ENCODE peak calls at places on chromosome X, in seven cellular contexts. P is activated T-cell treated with anti-CD3 and anti-CD28 coated beads, Interleukin-2, amount 50 U/mL, for 72 hours; H is HFF-Myc; N is dorsolateral prefrontal cortex; I is anterior cingulate cortex; D is H9; F is CD8-positive, alpha-beta memory T cell. U is an unnamed sample.

GRCh38 chrX:133440797-133441163 is 25.5 kb upstream of the GPC4 start:
- DNase-seq in P (no peak), H (no peak), N (no peak), I (no peak), D (peak; percentile 53), F (no peak), U (no peak)

GRCh38 chrX:124256209-124256608 is 76.3 kb upstream of the TEX13D start:
- DNase-seq in P (no peak), H (peak; percentile 92), N (no peak), I (no peak), D (no peak), F (no peak), U (no peak)

GRCh38 chrX:18871161-18871880 is 112.6 kb downstream of the PHKA2 start:
- DNase-seq in P (no peak), H (no peak), N (no peak), I (no peak), D (no peak), F (no peak), U (no peak)

GRCh38 chrX:39508300-39508692 is 589.5 kb downstream of the BCOR start:
- DNase-seq in P (peak; percentile 9), H (no peak), N (no peak), I (no peak), D (no peak), F (no peak), U (no peak)

GRCh38 chrX:55488559-55489314 is 911 bp downstream of the USP51 start:
- DNase-seq in P (peak; percentile 60), H (no peak), N (peak; percentile 64), I (peak; percentile 68), D (peak; percentile 70), F (peak; percentile 69), U (peak; percentile 63)

GRCh38 chrX:132071260-132071659 is 48.2 kb downstream of the STK26 start:
- DNase-seq in P (no peak), H (no peak), N (no peak), I (no peak), D (no peak), F (no peak), U (no peak)

GRCh38 chrX:69152398-69152797 is 12.9 kb downstream of the PJA1 start:
- DNase-seq in P (no peak), H (no peak), N (peak; percentile 32), I (peak; percentile 10), D (peak; percentile 21), F (no peak), U (no peak)

GRCh38 chrX:38538134-38538533 is 23.2 kb upstream of the TSPAN7 start:
- DNase-seq in P (no peak), H (no peak), N (no peak), I (no peak), D (no peak), F (no peak), U (no peak)

GRCh38 chrX:153934473-153935325 is at the start of gene NAA10:
- DNase-seq in P (peak; percentile 73), H (no peak), N (peak; percentile 48), I (peak; percentile 57), D (peak; percentile 69), F (peak; percentile 53), U (peak; percentile 95)

GRCh38 chrX:141314441-141314840 is 72.1 kb upstream of the SPANXC start:
- DNase-seq in P (no peak), H (no peak), N (no peak), I (no peak), D (no peak), F (no peak), U (no peak)

GRCh38 chrX:51148848-51149247 is 183.8 kb upstream of the NUDT10 start:
- DNase-seq in P (no peak), H (no peak), N (no peak), I (peak; percentile 18), D (peak; percentile 60), F (no peak), U (no peak)

GRCh38 chrX:56025872-56026571 is 206.1 kb upstream of the KLF8 start:
- DNase-seq in P (no peak), H (no peak), N (no peak), I (no peak), D (no peak), F (no peak), U (no peak)

GRCh38 chrX:10773318-10773717 is 152.9 kb upstream of the MID1 start:
- DNase-seq in P (no peak), H (no peak), N (no peak), I (no peak), D (no peak), F (no peak), U (no peak)

GRCh38 chrX:118528089-118528753 is 32.6 kb downstream of the DOCK11 start:
- DNase-seq in P (peak; percentile 61), H (no peak), N (no peak), I (no peak), D (no peak), F (peak; percentile 63), U (peak; percentile 20)

GRCh38 chrX:151789179-151789800 is 54.7 kb downstream of the CNGA2 start:
- DNase-seq in P (no peak), H (peak; percentile 24), N (no peak), I (no peak), D (no peak), F (no peak), U (no peak)

GRCh38 chrX:4547218-4547836 is 833.9 kb upstream of the PRKX start:
- DNase-seq in P (peak; percentile 14), H (no peak), N (peak; percentile 45), I (peak; percentile 51), D (peak; percentile 61), F (no peak), U (peak; percentile 13)

GRCh38 chrX:370963-371745 is 15.6 kb downstream of the PPP2R3B start:
- DNase-seq in P (no peak), H (no peak), N (no peak), I (no peak), D (no peak), F (no peak), U (peak; percentile 47)

GRCh38 chrX:13123247-13123856 is 78.9 kb upstream of the FAM9C start:
- DNase-seq in P (no peak), H (no peak), N (no peak), I (no peak), D (no peak), F (no peak), U (no peak)

GRCh38 chrX:12197030-12197429 is 58.8 kb downstream of the FRMPD4 start:
- DNase-seq in P (no peak), H (no peak), N (no peak), I (no peak), D (no peak), F (no peak), U (no peak)

GRCh38 chrX:154412468-154412867 is 1.1 kb downstream of the TAFAZZIN start:
- DNase-seq in P (peak; percentile 26), H (no peak), N (no peak), I (no peak), D (no peak), F (peak; percentile 24), U (peak; percentile 18)

GRCh38 chrX:101450951-101451350 is 34.3 kb upstream of the ARMCX4 start:
- DNase-seq in P (no peak), H (no peak), N (no peak), I (no peak), D (no peak), F (no peak), U (no peak)

GRCh38 chrX:3136161-3136961 is 95.1 kb downstream of the ARSF start:
- DNase-seq in P (no peak), H (no peak), N (no peak), I (no peak), D (peak; percentile 54), F (no peak), U (no peak)

GRCh38 chrX:13404364-13404763 is 84.5 kb upstream of the ATXN3L start:
- DNase-seq in P (no peak), H (no peak), N (no peak), I (no peak), D (no peak), F (no peak), U (no peak)

GRCh38 chrX:74251006-74251930 is 52.7 kb upstream of the ZCCHC13 start:
- DNase-seq in P (no peak), H (peak; percentile 14), N (no peak), I (no peak), D (no peak), F (no peak), U (no peak)

GRCh38 chrX:130393451-130394074 is 8.1 kb upstream of the GPR119 start:
- DNase-seq in P (no peak), H (peak; percentile 15), N (peak; percentile 50), I (peak; percentile 58), D (peak; percentile 57), F (no peak), U (peak; percentile 7)

GRCh38 chrX:133985164-133986007 is at the start of gene GPC3:
- DNase-seq in P (peak; percentile 35), H (no peak), N (peak; percentile 3), I (peak; percentile 13), D (peak; percentile 83), F (no peak), U (peak; percentile 44)

GRCh38 chrX:41561045-41561444 is 113.9 kb downstream of the NYX start:
- DNase-seq in P (peak; percentile 48), H (peak; percentile 52), N (no peak), I (no peak), D (no peak), F (peak; percentile 29), U (peak; percentile 33)